ENCODE peak calls at places on chromosome 2, in seven cellular contexts. H is psoas muscle; O is uterus; B is stimulated activated CD4-positive, alpha-beta T cell treated with anti-CD3 and anti-CD28 coated beads, Interleukin-12 subunit alpha, Interleukin-12 subunit beta, amount 100 ng/mL, for 48 hours; Y is IMR-90; P is SJSA1; W is nephron progenitor cell. G is an unnamed sample.

GRCh38 chr2:159879061-159879604 is 81.1 kb upstream of the CD302 start:
- DNase-seq in H (no peak), O (no peak), B (peak), Y (peak), P (no peak), W (no peak), G (no peak)

GRCh38 chr2:228037915-228038314 is 143.6 kb downstream of the SPHKAP start:
- DNase-seq in H (no peak), O (no peak), B (no peak), Y (no peak), P (no peak), W (no peak), G (no peak)

GRCh38 chr2:3076848-3077735 is 300.5 kb downstream of the EIPR1 start:
- DNase-seq in H (no peak), O (no peak), B (no peak), Y (no peak), P (no peak), W (no peak), G (no peak)

GRCh38 chr2:72916743-72917137 is 579 bp upstream of the EMX1 start:
- DNase-seq in H (no peak), O (no peak), B (no peak), Y (no peak), P (peak), W (peak), G (peak)

GRCh38 chr2:23036683-23037082 is 348.3 kb upstream of the KLHL29 start:
- DNase-seq in H (no peak), O (no peak), B (no peak), Y (no peak), P (no peak), W (no peak), G (no peak)

GRCh38 chr2:237725661-237726060 is 72.9 kb upstream of the RBM44 start:
- DNase-seq in H (no peak), O (no peak), B (no peak), Y (no peak), P (no peak), W (no peak), G (no peak)

GRCh38 chr2:21774691-21775090 is 650.9 kb downstream of the TDRD15 start:
- DNase-seq in H (no peak), O (no peak), B (no peak), Y (peak), P (no peak), W (no peak), G (no peak)

GRCh38 chr2:82837588-82838304 is 1621.3 kb downstream of the SUCLG1 start:
- DNase-seq in H (no peak), O (no peak), B (no peak), Y (peak), P (peak), W (no peak), G (no peak)

GRCh38 chr2:72613931-72614330 is 211.9 kb downstream of the EXOC6B start:
- DNase-seq in H (no peak), O (no peak), B (no peak), Y (no peak), P (no peak), W (no peak), G (no peak)

GRCh38 chr2:12534646-12535263 is 182.0 kb upstream of the TRIB2 start:
- DNase-seq in H (no peak), O (peak), B (no peak), Y (peak), P (peak), W (no peak), G (no peak)

GRCh38 chr2:80030135-80030534 is 274.4 kb downstream of the LRRTM1 start:
- DNase-seq in H (no peak), O (no peak), B (no peak), Y (peak), P (no peak), W (no peak), G (no peak)

GRCh38 chr2:69917854-69918253 is 2.9 kb downstream of the MXD1 start:
- DNase-seq in H (peak), O (peak), B (no peak), Y (peak), P (no peak), W (no peak), G (no peak)

GRCh38 chr2:177753682-177754475 is 318.7 kb downstream of the PDE11A start:
- DNase-seq in H (peak), O (peak), B (no peak), Y (peak), P (no peak), W (peak), G (peak)

GRCh38 chr2:5549061-5549601 is 143.1 kb upstream of the SOX11 start:
- DNase-seq in H (no peak), O (no peak), B (no peak), Y (peak), P (peak), W (peak), G (no peak)

GRCh38 chr2:64400733-64401500 is 53.0 kb upstream of the LGALSL start:
- DNase-seq in H (no peak), O (no peak), B (no peak), Y (no peak), P (no peak), W (no peak), G (peak)

GRCh38 chr2:189522435-189523151 is 58.0 kb downstream of the SLC40A1 start:
- DNase-seq in H (no peak), O (no peak), B (no peak), Y (no peak), P (no peak), W (no peak), G (no peak)

GRCh38 chr2:162545254-162545653 is 201.3 kb downstream of the GCA start:
- DNase-seq in H (no peak), O (no peak), B (no peak), Y (no peak), P (no peak), W (peak), G (no peak)

GRCh38 chr2:15749460-15750432 is 158.1 kb downstream of the DDX1 start:
- DNase-seq in H (no peak), O (no peak), B (no peak), Y (no peak), P (no peak), W (no peak), G (peak)

G was measured in ecto neural progenitor cell.